ENCODE peak calls at places on chromosomes 11 and 22, in eight cellular contexts. E is osteoblast; X is left lobe of liver; Z is fibroblast of villous mesenchyme; Y is posterior cingulate gyrus; M is cardiac fibroblast; P is Calu3; H is activated CD8-positive, alpha-beta memory T cell treated with anti-CD3 and anti-CD28 coated beads, Interleukin-2, amount 50 U/mL, for 4 hours. L is an unnamed sample.

GRCh38 chr11:134119094-134119493 is 50.2 kb downstream of the JAM3 start:
- DNase-seq in Z (peak), M (peak), Y (no peak), E (peak), X (no peak), P (no peak), H (no peak), L (no peak)

GRCh38 chr22:36759481-36760159 is 16.3 kb downstream of the IFT27 start:
- DNase-seq in Z (no peak), Y (no peak), M (no peak), X (no peak), P (no peak), H (no peak), E (no peak), L (no peak)

GRCh38 chr11:2694995-2695939 is 4.5 kb downstream of the KCNQ1OT1 start:
- DNase-seq in P (no peak), X (no peak), E (peak), Y (no peak), Z (no peak), M (no peak), H (no peak), L (no peak)

GRCh38 chr11:33211588-33211987 is 45.6 kb upstream of the HIPK3 start:
- DNase-seq in H (no peak), Y (no peak), E (no peak), P (peak), Z (no peak), X (no peak), M (no peak), L (no peak)

GRCh38 chr11:114166897-114167323 is 107.4 kb downstream of the ZBTB16 start:
- DNase-seq in M (peak), Y (no peak), P (peak), X (no peak), H (no peak), Z (peak), E (peak), L (peak)

GRCh38 chr11:112822478-112823274 is 138.5 kb upstream of the NCAM1 start:
- DNase-seq in M (no peak), E (no peak), H (no peak), X (no peak), Z (no peak), P (peak), Y (no peak), L (no peak)

GRCh38 chr22:47038206-47038835 is 275.9 kb downstream of the TBC1D22A start:
- DNase-seq in P (no peak), Y (no peak), Z (no peak), X (no peak), H (no peak), M (no peak), E (peak), L (no peak)

GRCh38 chr22:40001800-40002577 is 7.2 kb downstream of the FAM83F start:
- DNase-seq in E (peak), Y (no peak), M (no peak), P (no peak), H (no peak), Z (no peak), X (no peak), L (no peak)

GRCh38 chr11:132111781-132112380 is 741.5 kb downstream of the NTM start:
- DNase-seq in Z (peak), H (no peak), P (no peak), E (no peak), Y (no peak), X (no peak), M (peak), L (no peak)

GRCh38 chr11:595400-595799 is 19.1 kb downstream of the PHRF1 start:
- DNase-seq in E (no peak), X (no peak), H (no peak), P (no peak), M (no peak), Z (no peak), Y (no peak), L (no peak)